ENCODE peak calls at places on chromosome 21, in five cellular contexts. X is CD8-positive, alpha-beta memory T cell; Z is right lobe of liver; M is right atrium auricular region; W is CD8-positive, alpha-beta T cell. O is an unnamed sample. For H3K27me3, the result is how much of the 10 kb centered on the place peaks cover.

GRCh38 chr21:28229811-28230210 is 762.9 kb downstream of the LTN1 start:
- DNase-seq in X (no peak), Z (no peak), M (no peak), W (no peak), O (peak)

GRCh38 chr21:14741237-14741636 is 195.1 kb upstream of the SAMSN1 start:
- DNase-seq in X (no peak), Z (no peak), M (no peak), W (no peak), O (no peak)

GRCh38 chr21:28357743-28358142 is 634.9 kb downstream of the LTN1 start:
- DNase-seq in X (no peak), Z (no peak), M (no peak), W (no peak), O (no peak)

GRCh38 chr21:36229181-36229580 is 72.6 kb downstream of the DOP1B start:
- DNase-seq in X (no peak), Z (no peak), M (no peak), W (no peak), O (no peak)

GRCh38 chr21:39750670-39751069 is 5.7 kb downstream of the IGSF5 start:
- DNase-seq in X (no peak), Z (no peak), M (no peak), W (no peak), O (no peak)

GRCh38 chr21:35072960-35073359 is 23.9 kb upstream of the RUNX1 start:
- DNase-seq in X (no peak), Z (no peak), M (no peak), W (no peak), O (peak)

GRCh38 chr21:34576043-34576466 is 38.9 kb downstream of the RCAN1 start:
- DNase-seq in X (no peak), Z (no peak), M (no peak), W (no peak), O (no peak)

GRCh38 chr21:37266515-37267221 is 466 bp downstream of the VPS26C start:
- DNase-seq in X (no peak), Z (peak), M (peak), W (no peak), O (peak)

GRCh38 chr21:20443558-20444155 is 554.6 kb upstream of the NCAM2 start:
- DNase-seq in X (no peak), Z (no peak), M (no peak), W (no peak), O (no peak)

GRCh38 chr21:14736162-14736561 is 190.0 kb upstream of the SAMSN1 start:
- DNase-seq in X (no peak), Z (no peak), M (no peak), W (no peak), O (no peak)

GRCh38 chr21:36932417-36932816 is 34.1 kb downstream of the HLCS start:
- DNase-seq in X (no peak), Z (no peak), M (no peak), W (no peak), O (no peak)

GRCh38 chr21:39680216-39680615 is 64.8 kb upstream of the IGSF5 start:
- DNase-seq in X (no peak), Z (no peak), M (no peak), W (no peak), O (no peak)

GRCh38 chr21:14825405-14826032 is 239.3 kb downstream of the NRIP1 start:
- DNase-seq in X (no peak), Z (no peak), M (no peak), W (no peak), O (no peak)

GRCh38 chr21:14591882-14592281 is 45.8 kb upstream of the SAMSN1 start:
- DNase-seq in X (no peak), Z (no peak), M (peak), W (no peak), O (peak)

GRCh38 chr21:15015622-15016471 is 49.0 kb downstream of the NRIP1 start:
- DNase-seq in X (no peak), Z (no peak), M (no peak), W (no peak), O (peak)

GRCh38 chr21:35861656-35862055 is 198.7 kb downstream of the SETD4 start:
- DNase-seq in X (no peak), Z (no peak), M (no peak), W (no peak), O (no peak)

GRCh38 chr21:42346866-42347600 is 3.8 kb downstream of the TFF2 start:
- DNase-seq in X (no peak), Z (no peak), M (no peak), W (no peak), O (no peak)

GRCh38 chr21:42574234-42575027 is 60.8 kb downstream of the SLC37A1 start:
- DNase-seq in X (peak), Z (no peak), M (no peak), W (no peak), O (peak)

GRCh38 chr21:19541612-19542011 is 1138.0 kb upstream of the TMPRSS15 start:
- DNase-seq in X (no peak), Z (no peak), M (no peak), W (no peak), O (no peak)

GRCh38 chr21:36347278-36347961 is 27.4 kb downstream of the MORC3 start:
- DNase-seq in X (no peak), Z (no peak), M (no peak), W (no peak), O (peak)

GRCh38 chr21:16113052-16113715 is 383.4 kb downstream of the USP25 start:
- DNase-seq in X (no peak), Z (no peak), M (no peak), W (no peak), O (no peak)

GRCh38 chr21:36104306-36105300 is 30.3 kb upstream of the CBR3 start:
- DNase-seq in X (peak), Z (peak), M (no peak), W (peak), O (peak)

GRCh38 chr21:37582613-37583012 is 216.0 kb downstream of the DYRK1A start:
- DNase-seq in X (no peak), Z (no peak), M (no peak), W (no peak), O (peak)

GRCh38 chr21:43864313-43864805 is 664 bp upstream of the AGPAT3 start:
- DNase-seq in X (no peak), Z (peak), M (no peak), W (no peak), O (peak)

GRCh38 chr21:42850866-42851391 is 28.4 kb downstream of the WDR4 start:
- DNase-seq in X (peak), Z (no peak), M (no peak), W (no peak), O (no peak)

GRCh38 chr21:36211660-36212512 is 55.3 kb downstream of the DOP1B start:
- DNase-seq in X (no peak), Z (no peak), M (no peak), W (no peak), O (peak)

GRCh38 chr21:15742052-15742451 is 12.3 kb downstream of the USP25 start:
- DNase-seq in X (no peak), Z (no peak), M (no peak), W (no peak), O (no peak)

GRCh38 chr21:37445228-37445627 is 78.7 kb downstream of the DYRK1A start:
- DNase-seq in X (no peak), Z (no peak), M (no peak), W (no peak), O (peak)

GRCh38 chr21:36946949-36947371 is 19.5 kb downstream of the HLCS start:
- DNase-seq in X (no peak), Z (no peak), M (no peak), W (no peak), O (no peak)

DNA sequence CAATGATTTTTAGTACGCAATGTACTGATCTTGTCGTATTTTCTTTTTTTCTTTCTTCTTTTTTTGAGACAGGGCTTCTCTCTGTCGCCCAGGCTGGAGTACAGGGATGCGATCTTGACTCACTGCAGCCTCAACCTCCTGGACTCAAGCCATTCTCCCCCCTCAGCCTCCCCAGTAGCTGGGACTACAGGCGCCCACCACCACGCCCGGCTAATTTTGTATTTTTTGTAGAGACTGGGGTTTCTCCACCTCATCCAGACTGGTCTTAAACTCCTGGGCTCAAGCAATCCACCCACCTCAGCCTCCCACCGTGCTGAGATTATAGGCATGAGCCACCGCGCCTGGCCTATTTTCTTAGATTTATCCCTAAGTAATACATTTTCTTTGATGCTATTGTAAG is 43.9 kb upstream of the COL6A2 start:
- DNase-seq in X (no peak), Z (no peak), M (peak), W (no peak), O (no peak)
- H3K4me3 ChIP-seq in X (no peak), Z (no peak), M (no peak), W (no peak), O (no peak)

GRCh38 chr21:30425826-30426225 is at the start of gene KRTAP13-3:
- DNase-seq in X (no peak), Z (no peak), M (no peak), W (no peak), O (no peak)

GRCh38 chr21:30434033-30434631 is 4.1 kb downstream of the KRTAP13-4 start:
- DNase-seq in X (no peak), Z (no peak), M (no peak), W (no peak), O (peak)

GRCh38 chr21:30426732-30427131 is 1.0 kb upstream of the KRTAP13-3 start:
- DNase-seq in X (no peak), Z (no peak), M (no peak), W (no peak), O (no peak)

DNA sequence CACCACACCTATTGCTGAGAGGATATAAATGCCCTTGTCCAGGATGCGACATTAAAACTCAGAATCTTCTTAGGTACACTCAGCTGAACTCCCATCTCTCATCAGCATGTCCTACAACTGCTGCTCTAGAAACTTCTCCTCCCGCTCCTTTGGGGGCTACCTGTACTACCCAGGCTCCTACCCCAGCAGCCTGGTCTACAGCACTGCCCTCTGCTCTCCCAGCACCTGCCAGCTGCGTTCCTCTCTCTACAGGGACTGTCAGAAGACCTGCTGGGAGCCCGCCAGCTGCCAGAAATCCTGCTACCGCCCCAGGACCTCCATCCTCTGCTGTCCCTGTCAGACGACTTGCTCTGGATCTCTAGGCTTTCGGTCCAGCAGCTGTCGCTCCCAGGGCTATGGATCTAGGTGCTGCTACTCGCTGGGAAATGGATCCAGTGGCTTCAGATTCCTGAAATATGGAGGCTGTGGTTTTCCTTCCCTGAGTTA is at the start of gene KRTAP13-4:
- DNase-seq in X (no peak), Z (no peak), M (no peak), W (no peak), O (no peak)
- H3K27me3 ChIP-seq in X (under half), Z (under half), M (under half), W (under half), O (under half)

DNA sequence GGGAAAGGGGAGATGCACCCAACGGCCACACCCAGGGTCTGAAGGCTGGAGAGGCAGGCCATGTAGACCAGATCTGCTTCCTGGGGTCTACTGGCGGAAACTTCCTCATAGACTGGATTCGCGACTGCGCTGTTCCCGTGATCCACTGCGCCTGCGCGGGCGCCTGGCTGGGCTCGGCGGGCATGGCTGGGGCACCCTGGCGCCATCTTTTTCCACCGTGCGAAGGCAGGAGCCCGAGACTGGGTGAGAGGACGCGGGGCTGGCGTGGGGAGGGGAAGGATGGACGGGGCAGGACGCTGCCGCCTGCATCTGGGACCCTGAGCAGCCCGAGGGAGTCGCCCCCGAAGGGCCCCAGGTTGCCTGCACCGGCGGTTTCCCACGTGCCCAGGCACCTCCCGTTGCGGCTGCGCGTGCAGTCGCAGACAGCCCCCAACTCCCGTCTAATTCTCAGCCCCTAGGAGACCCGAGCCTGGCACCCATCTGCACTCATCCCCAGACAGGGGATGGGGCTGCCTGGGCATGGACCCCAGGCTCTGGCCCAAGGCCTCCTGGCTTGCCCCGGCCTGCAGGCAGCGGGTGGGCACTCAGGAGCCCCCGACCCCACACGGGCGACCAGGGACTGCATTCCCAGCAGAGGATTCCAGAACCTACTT is 12.4 kb upstream of the FAM3B start:
- DNase-seq in X (no peak), Z (no peak), M (no peak), W (no peak), O (no peak)
- H3K4me3 ChIP-seq in X (no peak), Z (no peak), M (no peak), W (no peak), O (no peak)

GRCh38 chr21:38651570-38651969 is 153.3 kb upstream of the ERG start:
- DNase-seq in X (no peak), Z (no peak), M (no peak), W (no peak), O (no peak)
- H3K27me3 ChIP-seq in X (under half), Z (under half), M (under half), W (under half), O (under half)

GRCh38 chr21:46152939-46153258 is 2.5 kb downstream of the FTCD start:
- DNase-seq in X (peak), Z (peak), M (no peak), W (no peak), O (no peak)
- H3K4me3 ChIP-seq in X (no peak), Z (peak), M (no peak), W (no peak), O (peak)

DNA sequence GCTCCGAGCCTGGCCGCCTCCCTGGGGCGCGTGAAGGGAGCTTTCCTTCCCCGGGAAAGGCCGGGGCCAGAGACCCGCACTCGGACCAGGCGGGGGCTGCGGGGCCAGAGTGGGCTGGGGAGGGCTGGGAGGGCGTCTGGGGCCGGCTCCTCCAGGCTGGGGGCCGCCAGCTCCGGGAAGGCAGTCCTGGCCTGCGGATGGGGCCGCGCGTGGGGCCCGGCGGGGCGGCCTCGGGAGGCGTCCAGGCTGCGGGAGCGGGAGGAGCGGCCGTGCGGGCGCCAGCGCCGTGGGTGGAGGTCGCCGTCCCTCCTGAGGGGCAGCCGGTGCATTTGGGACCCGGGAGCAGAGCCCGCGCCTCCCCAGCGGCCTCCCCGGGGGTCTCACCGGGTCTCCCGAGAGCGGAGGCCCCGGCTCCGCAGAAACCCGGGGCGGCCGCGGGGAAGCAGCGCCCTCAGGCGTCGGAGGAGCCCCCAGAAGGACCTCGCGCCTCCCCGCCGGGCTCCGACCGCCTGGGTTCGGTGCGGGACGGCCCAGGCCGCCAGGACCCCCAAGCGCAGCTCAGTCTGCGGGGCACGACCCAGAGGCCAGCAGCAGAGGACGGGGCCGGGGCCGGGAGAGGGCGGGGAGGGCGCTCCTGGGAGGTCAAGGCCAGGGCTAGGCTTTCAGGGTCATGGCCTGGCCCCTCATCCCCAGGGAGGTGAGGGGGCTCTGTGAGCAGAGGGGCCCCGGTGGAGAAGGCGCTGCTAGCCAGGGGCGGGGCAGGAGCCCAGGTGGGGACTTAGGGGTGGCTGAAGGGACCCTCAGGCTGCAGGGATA is 7.3 kb upstream of the SLX9 start:
- DNase-seq in X (peak), Z (peak), M (no peak), W (peak), O (peak)
- H3K27me3 ChIP-seq in X (under half), Z (under half), M (under half), W (under half), O (under half)

DNA sequence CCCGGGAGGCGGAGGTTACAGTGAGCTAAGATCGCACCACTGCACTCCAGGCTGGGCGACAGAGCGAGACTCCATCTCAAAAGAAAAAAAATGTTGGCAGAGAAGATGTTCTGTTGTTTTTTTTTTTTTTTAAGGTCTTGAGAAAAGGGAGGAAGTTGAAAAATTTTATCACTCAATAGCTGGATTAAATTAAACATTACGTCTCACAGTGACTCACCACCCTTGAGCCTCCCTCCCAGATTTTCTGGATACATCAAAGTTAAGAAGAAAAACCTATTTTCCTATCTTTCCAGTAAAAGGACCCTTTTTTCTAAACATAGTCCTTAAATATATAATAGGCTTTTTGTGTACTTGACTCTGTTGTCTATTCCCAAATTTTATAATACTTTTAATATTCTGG is 35.5 kb downstream of the IFNAR1 start:
- DNase-seq in X (no peak), Z (no peak), M (peak), W (no peak), O (peak)
- H3K4me3 ChIP-seq in X (no peak), Z (no peak), M (no peak), W (no peak), O (no peak)

DNA sequence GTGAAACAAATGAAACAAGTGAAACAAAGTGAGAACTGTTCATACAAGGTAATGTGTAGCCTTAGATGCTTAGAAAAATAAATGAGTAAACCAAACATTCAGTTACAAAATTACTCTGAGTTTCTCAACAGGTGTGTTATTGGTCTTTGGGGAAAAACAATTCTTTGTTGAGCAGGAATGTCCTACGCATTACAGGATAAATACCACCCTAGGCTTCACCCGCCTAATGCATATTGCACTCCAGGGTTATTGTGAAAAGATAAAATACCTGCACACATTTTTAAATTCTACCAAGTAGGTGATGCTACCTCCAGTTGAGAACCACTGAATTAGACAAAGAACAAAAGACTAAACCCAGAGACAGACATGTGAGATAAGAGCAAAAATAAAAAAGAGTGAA is 72.2 kb downstream of the ADAMTS1 start:
- DNase-seq in X (no peak), Z (no peak), M (no peak), W (no peak), O (no peak)
- H3K27me3 ChIP-seq in X (under half), Z (under half), M (under half), W (under half), O (under half)

O was measured in adipocyte.